ENCODE peak calls at places on chromosome 2, in five cellular contexts. V, Z, I, N and S are unnamed samples.

GRCh38 chr2:240991378-240992263 is 6.8 kb upstream of the SNED1 start:
- DNase-seq in I (peak), V (no peak), Z (peak), N (no peak), S (peak)

GRCh38 chr2:112542974-112543760 is 902 bp downstream of the POLR1B start:
- DNase-seq in Z (no peak), N (no peak), I (peak), V (no peak), S (peak)

GRCh38 chr2:170573660-170574059 is 141.5 kb upstream of the SP5 start:
- DNase-seq in I (peak), Z (no peak), V (no peak), N (no peak), S (no peak)

GRCh38 chr2:239046822-239047221 is 198.9 kb downstream of the TWIST2 start:
- DNase-seq in N (no peak), I (no peak), V (no peak), Z (no peak), S (no peak)

GRCh38 chr2:24456610-24457556 is 34.2 kb upstream of the NCOA1 start:
- DNase-seq in N (no peak), Z (peak), V (no peak), I (peak), S (peak)

GRCh38 chr2:111111101-111111755 is 9.5 kb upstream of the BCL2L11 start:
- DNase-seq in Z (no peak), I (no peak), N (no peak), V (no peak), S (no peak)

GRCh38 chr2:74427551-74427950 is 6.0 kb downstream of the WDR54 start:
- DNase-seq in I (no peak), V (no peak), Z (no peak), N (no peak), S (no peak)

GRCh38 chr2:107627164-107627563 is 199.5 kb upstream of the RGPD4 start:
- DNase-seq in N (no peak), V (no peak), Z (no peak), I (no peak), S (no peak)

GRCh38 chr2:81181845-81182244 is 877.3 kb upstream of the LRRTM1 start:
- DNase-seq in N (no peak), I (no peak), Z (no peak), V (no peak), S (no peak)

GRCh38 chr2:55142518-55142917 is 89.6 kb downstream of the CLHC1 start:
- DNase-seq in V (no peak), N (no peak), I (no peak), Z (no peak), S (no peak)

GRCh38 chr2:96821113-96821512 is 5.0 kb downstream of the CNNM3 start:
- DNase-seq in Z (no peak), V (no peak), N (no peak), I (no peak), S (no peak)

GRCh38 chr2:45283764-45284620 is 274.7 kb upstream of the SIX2 start:
- DNase-seq in V (no peak), N (no peak), I (no peak), Z (peak), S (no peak)

GRCh38 chr2:68190991-68191731 is 33.5 kb downstream of the PNO1 start:
- DNase-seq in V (no peak), N (no peak), I (peak), Z (peak), S (no peak)

GRCh38 chr2:44246436-44246835 is 28.8 kb upstream of the SLC3A1 start:
- DNase-seq in V (no peak), N (no peak), Z (no peak), I (no peak), S (no peak)

GRCh38 chr2:206642075-206643025 is at the start of gene FAM237A:
- DNase-seq in N (no peak), V (no peak), Z (peak), I (peak), S (no peak)

GRCh38 chr2:8670580-8670979 is 11.3 kb upstream of the ID2 start:
- DNase-seq in N (no peak), I (no peak), V (no peak), Z (no peak), S (no peak)

GRCh38 chr2:73896362-73897239 is 3.8 kb downstream of the ACTG2 start:
- DNase-seq in I (peak), Z (no peak), V (no peak), N (no peak), S (no peak)

GRCh38 chr2:195092341-195092740 is 564.7 kb upstream of the SLC39A10 start:
- DNase-seq in N (peak), V (no peak), I (no peak), Z (no peak), S (peak)

GRCh38 chr2:86039963-86040655 is 65.6 kb downstream of the POLR1A start:
- DNase-seq in Z (no peak), N (no peak), I (no peak), V (no peak), S (no peak)

GRCh38 chr2:231300020-231300721 is 95.3 kb upstream of the B3GNT7 start:
- DNase-seq in N (no peak), V (no peak), I (peak), Z (peak), S (no peak)

GRCh38 chr2:55961318-55961911 is 37.8 kb upstream of the EFEMP1 start:
- DNase-seq in N (peak), Z (peak), I (peak), V (no peak), S (peak)

GRCh38 chr2:237509905-237510304 is 22.9 kb downstream of the MLPH start:
- DNase-seq in I (no peak), V (no peak), N (no peak), Z (no peak), S (no peak)

GRCh38 chr2:175030380-175031271 is 25.4 kb upstream of the CHN1 start:
- DNase-seq in I (peak), Z (no peak), N (peak), V (no peak), S (peak)

GRCh38 chr2:48469731-48470130 is 60.2 kb upstream of the STON1 start:
- DNase-seq in I (no peak), N (no peak), V (no peak), Z (no peak), S (no peak)